ENCODE peak calls at places on chromosomes 7 and 10, in seven cellular contexts. W is choroid plexus epithelial cell, O is Calu3, U is stomach, Y is AG10803, J is mesothelial cell of epicardium, V is RWPE1. A is an unnamed sample.

GRCh38 chr7:71034243-71034642 is 97.7 kb upstream of the GALNT17 start:
- DNase-seq in O (no peak), Y (no peak), V (no peak), J (no peak), W (no peak), U (no peak), A (no peak)

GRCh38 chr7:96126382-96126781 is 195.5 kb downstream of the SLC25A13 start:
- DNase-seq in W (no peak), U (no peak), Y (no peak), V (no peak), O (no peak), J (no peak), A (no peak)

GRCh38 chr7:47435889-47436312 is 146.0 kb downstream of the TNS3 start:
- DNase-seq in W (peak; percentile 93), J (no peak), U (peak; percentile 70), Y (peak; percentile 92), V (peak; percentile 68), O (peak; percentile 74), A (peak; percentile 16)

GRCh38 chr7:44280636-44280992 is 44.8 kb downstream of the CAMK2B start:
- DNase-seq in U (no peak), O (no peak), J (peak; percentile 22), Y (no peak), V (no peak), W (no peak), A (no peak)

GRCh38 chr7:99762680-99763327 is 21.2 kb downstream of the CYP3A4 start:
- DNase-seq in J (no peak), Y (peak; percentile 25), V (peak; percentile 59), O (peak; percentile 7), W (peak; percentile 84), U (peak; percentile 36), A (no peak)

GRCh38 chr7:144032483-144032882 is 16.3 kb upstream of the OR2A5 start:
- DNase-seq in U (no peak), J (no peak), O (no peak), V (no peak), Y (no peak), W (no peak), A (no peak)

GRCh38 chr10:35274511-35275060 is 61.7 kb upstream of the CCNY start:
- DNase-seq in W (no peak), J (no peak), Y (no peak), V (no peak), O (no peak), U (no peak), A (no peak)

GRCh38 chr10:116186273-116186672 is 86.7 kb downstream of the GFRA1 start:
- DNase-seq in J (no peak), U (no peak), W (no peak), Y (no peak), O (no peak), V (no peak), A (no peak)

GRCh38 chr10:44993226-44993921 is 7.3 kb upstream of the ZNF22 start:
- DNase-seq in W (no peak), U (no peak), J (no peak), O (no peak), V (no peak), Y (no peak), A (no peak)

GRCh38 chr7:79287976-79288375 is 165.5 kb downstream of the MAGI2 start:
- DNase-seq in U (no peak), Y (peak; percentile 60), V (no peak), O (no peak), W (peak; percentile 65), J (no peak), A (no peak)

GRCh38 chr10:93271347-93271746 is 197.7 kb downstream of the CYP26A1 start:
- DNase-seq in U (no peak), W (no peak), Y (no peak), J (no peak), V (no peak), O (no peak), A (no peak)

GRCh38 chr10:42755028-42755451 is 27.6 kb upstream of the BMS1 start:
- DNase-seq in Y (no peak), J (no peak), U (no peak), V (no peak), O (peak; percentile 42), W (no peak), A (no peak)

GRCh38 chr10:85888004-85888403 is 478.6 kb downstream of the GRID1 start:
- DNase-seq in J (no peak), V (no peak), Y (no peak), W (no peak), O (peak; percentile 21), U (no peak), A (no peak)

GRCh38 chr10:47370015-47370767 is 13.9 kb downstream of the ZNF488 start:
- DNase-seq in U (peak; percentile 13), V (no peak), O (no peak), J (peak; percentile 10), Y (no peak), W (no peak), A (no peak)

GRCh38 chr7:116337800-116338199 is 127.5 kb downstream of the TES start:
- DNase-seq in U (no peak), W (no peak), J (no peak), V (no peak), Y (no peak), O (no peak), A (no peak)

DNA sequence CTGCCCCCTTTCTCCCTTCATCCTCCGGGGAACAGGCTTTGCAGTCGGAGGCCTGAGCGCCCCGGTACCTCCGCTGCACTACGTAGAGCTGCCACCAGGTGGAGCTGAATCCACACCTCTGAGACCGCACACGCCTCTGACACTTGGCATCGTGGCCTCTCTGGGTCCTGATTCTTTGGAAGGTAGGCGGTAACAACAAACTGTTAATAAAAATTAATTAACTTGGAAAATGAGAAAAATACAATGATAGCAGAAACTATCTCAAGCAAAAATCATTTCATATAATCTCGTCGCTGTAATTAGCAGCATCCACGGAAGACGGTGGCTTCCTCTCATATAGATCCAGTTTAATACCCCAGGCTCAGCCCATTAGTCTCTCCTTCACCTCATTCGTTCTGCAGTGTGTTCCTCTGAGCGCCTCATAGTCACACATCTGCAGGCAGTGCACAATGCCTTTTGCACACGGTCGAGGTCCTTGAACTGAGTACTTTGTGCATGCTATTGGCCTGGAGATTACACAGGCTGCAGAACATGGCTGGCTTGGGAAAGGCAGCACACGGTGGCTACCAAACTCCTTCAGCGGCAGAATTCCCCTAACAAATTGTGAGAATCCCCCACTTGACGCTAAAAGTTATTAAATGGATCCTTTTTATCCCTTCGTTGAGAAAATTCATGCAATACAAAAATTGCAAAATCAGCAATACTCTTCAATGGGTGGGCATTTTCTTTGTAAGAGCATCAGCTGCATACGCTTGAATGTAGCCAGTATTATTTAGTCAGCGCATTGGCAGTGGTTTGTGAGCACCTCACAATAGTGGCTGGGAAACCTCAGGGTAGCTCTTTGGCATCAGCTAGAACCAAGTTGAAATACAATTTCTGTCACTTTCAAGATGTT is 18.7 kb downstream of the OR9A2 start:
- DNase-seq in V (peak; percentile 59), Y (peak; percentile 53), W (peak; percentile 77), J (peak; percentile 88), U (peak; percentile 84), O (peak; percentile 85), A (peak; percentile 89)
- TF ChIP-seq CTCF in V (peak; percentile 99), Y (peak; percentile 95), W (peak; percentile 98), J (peak; percentile 99), U (peak; percentile 94), O (peak; percentile 93), A (peak; percentile 92)

GRCh38 chr10:121753726-121754476 is 155.7 kb upstream of the FGFR2 start:
- DNase-seq in J (no peak), U (no peak), V (peak; percentile 87), W (peak; percentile 84), O (no peak), Y (peak; percentile 76), A (peak; percentile 19)
- TF ChIP-seq CTCF in J (peak; percentile 33), U (peak; percentile 10), V (peak; percentile 54), W (peak; percentile 55), O (no peak), Y (peak; percentile 43), A (no peak)

GRCh38 chr7:2095533-2095932 is 137.2 kb downstream of the MAD1L1 start:
- DNase-seq in Y (no peak), J (no peak), U (no peak), W (no peak), O (no peak), V (no peak), A (no peak)
- TF ChIP-seq CTCF in Y (no peak), J (no peak), U (no peak), W (no peak), O (no peak), V (no peak), A (no peak)

GRCh38 chr10:12847361-12847975 is 154.0 kb downstream of the CCDC3 start:
- DNase-seq in O (peak; percentile 53), V (no peak), Y (no peak), J (no peak), W (no peak), U (no peak), A (peak; percentile 48)
- TF ChIP-seq CTCF in O (no peak), V (no peak), Y (peak; percentile 14), J (no peak), W (peak; percentile 44), U (no peak), A (no peak)

DNA sequence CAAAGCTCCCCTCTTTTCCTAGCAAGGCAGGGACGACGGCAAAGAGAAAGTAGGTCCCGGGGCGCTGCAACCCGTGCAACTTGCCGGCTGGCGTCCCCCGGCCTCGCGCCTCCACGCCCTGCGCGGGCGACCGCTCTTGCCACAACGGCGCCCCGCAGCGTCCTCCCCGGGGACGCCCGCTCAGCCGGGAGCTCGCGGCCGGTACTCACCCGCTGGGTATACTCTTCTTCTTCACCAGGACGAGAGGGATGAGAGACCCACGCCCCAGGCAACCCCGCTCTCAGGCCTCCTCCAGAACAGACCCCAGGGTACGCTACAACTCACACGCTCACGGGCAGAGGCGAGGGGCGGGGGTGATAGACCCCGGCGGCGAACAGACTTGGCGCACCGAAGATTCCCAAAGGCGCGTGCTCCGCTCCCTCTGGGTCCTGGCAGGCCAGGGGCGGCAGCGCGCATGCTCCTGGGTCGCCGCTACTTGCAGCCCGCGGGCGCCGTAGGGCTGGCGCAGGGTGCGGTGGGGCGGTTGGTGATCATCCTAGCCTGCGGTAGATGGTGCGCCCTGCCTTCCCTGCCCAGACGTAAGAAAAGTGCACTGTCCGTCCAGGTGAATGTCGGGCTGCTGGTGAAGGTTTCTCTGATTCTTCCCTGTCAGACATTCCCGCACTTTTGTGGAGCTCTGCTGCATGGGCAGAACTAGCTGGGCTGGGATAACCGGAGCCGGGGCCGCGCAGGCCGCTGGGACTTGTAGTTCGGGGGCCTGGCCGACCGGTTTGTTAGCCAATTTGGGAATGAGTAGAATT is at the start of gene CC2D2B:
- DNase-seq in J (peak; percentile 88), Y (peak; percentile 74), W (peak; percentile 84), U (peak; percentile 84), V (peak; percentile 92), O (peak; percentile 76), A (peak; percentile 80)
- TF ChIP-seq CTCF in J (no peak), Y (no peak), W (no peak), U (no peak), V (peak; percentile 44), O (no peak), A (no peak)

DNA sequence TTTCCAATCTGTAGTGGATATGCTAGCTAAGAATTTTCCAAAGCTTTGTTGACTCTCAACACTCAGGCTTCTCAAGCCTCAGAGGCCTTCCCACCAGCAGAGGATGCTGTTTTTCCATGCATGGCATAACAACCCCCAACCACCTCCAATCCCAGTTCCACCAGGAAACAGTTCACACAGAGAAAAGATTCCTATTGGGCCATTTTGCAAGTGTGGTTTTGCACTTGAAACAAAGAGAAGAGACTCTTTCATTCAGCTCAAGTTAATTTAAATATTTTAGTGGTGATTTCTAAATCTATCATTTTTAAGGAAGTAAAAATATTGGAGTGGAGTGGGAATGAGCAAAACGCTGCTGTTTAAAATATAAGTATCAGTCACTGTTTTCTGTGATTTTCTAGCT is 105.6 kb upstream of the COL1A2 start:
- DNase-seq in O (peak; percentile 64), V (peak; percentile 75), J (peak; percentile 57), W (peak; percentile 96), Y (peak; percentile 90), U (peak; percentile 56), A (peak; percentile 5)
- TF ChIP-seq CTCF in O (peak; percentile 62), V (peak; percentile 94), J (peak; percentile 37), W (peak; percentile 100), Y (peak; percentile 100), U (peak; percentile 75), A (no peak)

GRCh38 chr10:100518761-100519241 is 860 bp downstream of the SEC31B start:
- DNase-seq in W (peak; percentile 72), V (peak; percentile 58), J (peak; percentile 67), O (peak; percentile 47), U (peak; percentile 79), Y (peak; percentile 57), A (peak; percentile 82)
- TF ChIP-seq CTCF in W (peak; percentile 70), V (peak; percentile 78), J (peak; percentile 67), O (no peak), U (peak; percentile 65), Y (peak; percentile 74), A (peak; percentile 97)

A was measured in activated CD8-positive, alpha-beta T cell treated with anti-CD3 and anti-CD28 coated beads for 36 hours.